ENCODE peak calls at places on chromosome 12, in six cellular contexts. T, N, S, I, K and L are unnamed samples.

GRCh38 chr12:113467154-113467513 is 4.5 kb downstream of the LHX5 start:
- DNase-seq in T (no peak), N (no peak), K (no peak), I (no peak), S (no peak), L (no peak)

GRCh38 chr12:95116773-95117172 is 43.4 kb upstream of the NR2C1 start:
- DNase-seq in K (no peak), S (no peak), I (no peak), N (peak; percentile 91), T (no peak), L (peak; percentile 38)

GRCh38 chr12:47878918-47879481 is 25.8 kb downstream of the VDR start:
- DNase-seq in T (no peak), S (no peak), K (no peak), I (no peak), N (no peak), L (no peak)

GRCh38 chr12:75872762-75873161 is 158.8 kb downstream of the PHLDA1 start:
- DNase-seq in S (no peak), I (no peak), N (no peak), T (no peak), K (no peak), L (no peak)

GRCh38 chr12:62267490-62267889 is 7.3 kb downstream of the USP15 start:
- DNase-seq in T (no peak), N (no peak), S (no peak), I (no peak), K (no peak), L (no peak)

GRCh38 chr12:10392394-10392930 is 2.6 kb upstream of the KLRK1 start:
- DNase-seq in S (peak; percentile 59), K (peak; percentile 59), N (peak; percentile 58), I (no peak), T (peak; percentile 57), L (no peak)

GRCh38 chr12:23681237-23681636 is 268.2 kb downstream of the SOX5 start:
- DNase-seq in N (no peak), K (no peak), S (no peak), T (no peak), I (no peak), L (no peak)

GRCh38 chr12:124667671-124668337 is 100.4 kb upstream of the NCOR2 start:
- DNase-seq in N (no peak), I (no peak), K (peak; percentile 79), T (no peak), S (no peak), L (no peak)

GRCh38 chr12:5377997-5378596 is 53.8 kb upstream of the NTF3 start:
- DNase-seq in K (no peak), T (no peak), I (no peak), N (no peak), S (no peak), L (no peak)

GRCh38 chr12:124025661-124026060 is 52.6 kb downstream of the ZNF664 start:
- DNase-seq in K (no peak), N (no peak), I (no peak), S (no peak), T (no peak), L (no peak)

GRCh38 chr12:20028033-20028432 is 340.3 kb upstream of the PDE3A start:
- DNase-seq in I (no peak), N (no peak), S (no peak), T (no peak), K (no peak), L (no peak)

DNA sequence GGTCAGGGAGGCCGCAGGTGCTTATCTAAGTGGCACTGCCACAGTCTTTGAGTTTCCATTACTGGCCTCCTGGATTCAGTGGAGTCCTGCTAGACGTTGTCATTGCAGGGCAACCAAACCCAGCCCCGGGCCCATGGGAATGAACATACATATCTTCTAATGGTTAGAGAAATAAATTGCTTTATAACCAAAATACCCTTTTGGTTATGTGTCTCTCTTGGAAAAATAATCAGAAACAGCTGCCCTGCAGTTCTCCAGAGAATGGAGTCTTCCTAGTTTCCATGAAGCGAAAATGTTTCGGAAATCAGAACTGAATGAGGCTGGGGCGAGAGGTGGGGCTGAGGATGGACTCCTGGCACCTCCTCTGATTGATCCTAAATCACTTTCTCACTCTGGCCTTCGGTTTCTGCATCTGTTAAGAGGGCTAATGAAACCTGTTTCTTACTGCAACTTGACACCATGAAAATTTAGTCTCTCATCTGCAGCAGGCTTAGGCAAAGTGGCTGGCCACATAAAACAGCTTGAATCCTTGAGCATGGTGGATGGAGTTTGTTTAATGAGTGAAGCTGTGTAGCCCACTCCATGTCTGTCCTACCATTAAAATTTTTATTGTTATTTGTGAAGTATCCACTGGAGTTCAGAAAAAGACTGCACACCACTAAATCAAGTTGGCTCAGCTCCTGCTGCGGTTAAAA is 198.8 kb downstream of the CACNA1C start:
- DNase-seq in I (no peak), T (no peak), S (no peak), K (no peak), N (no peak), L (no peak)
- H3K4me3 ChIP-seq in I (no peak overlapping the region), T (no peak overlapping the region), S (no peak overlapping the region), K (no peak overlapping the region), N (no peak overlapping the region), L (no peak overlapping the region)

GRCh38 chr12:34372003-34372402 is 349.7 kb downstream of the ALG10 start:
- DNase-seq in S (no peak), I (no peak), T (no peak), N (no peak), K (no peak), L (no peak)

GRCh38 chr12:34373926-34374325 is 351.6 kb downstream of the ALG10 start:
- DNase-seq in I (no peak), K (no peak), S (no peak), T (no peak), N (no peak), L (no peak)

GRCh38 chr12:34379142-34379541 is 356.8 kb downstream of the ALG10 start:
- DNase-seq in S (no peak), N (no peak), T (no peak), I (no peak), K (no peak), L (no peak)

GRCh38 chr12:34376133-34376799 is 354.0 kb downstream of the ALG10 start:
- DNase-seq in S (no peak), K (no peak), N (no peak), I (no peak), T (no peak), L (no peak)

GRCh38 chr12:34377243-34378035 is 355.1 kb downstream of the ALG10 start:
- DNase-seq in I (no peak), S (no peak), T (no peak), K (no peak), N (no peak), L (no peak)
- H3K9me3 ChIP-seq in I (peaks cover 25% of the 10 kb centered on the region), S (no peaks in the 10 kb centered on the region), T (no peaks in the 10 kb centered on the region), K (peaks cover 12% of the 10 kb centered on the region), N (peaks cover 22% of the 10 kb centered on the region), L (peaks cover 2% of the 10 kb centered on the region)

GRCh38 chr12:78617683-78618082 is 246.9 kb upstream of the SYT1 start:
- DNase-seq in T (no peak), N (no peak), S (no peak), K (no peak), I (no peak), L (no peak)

GRCh38 chr12:78622529-78623221 is 241.9 kb upstream of the SYT1 start:
- DNase-seq in T (no peak), I (no peak), S (no peak), N (no peak), K (no peak), L (no peak)
- H3K4me3 ChIP-seq in T (no peak overlapping the region), I (no peak overlapping the region), S (no peak overlapping the region), N (no peak overlapping the region), K (no peak overlapping the region), L (no peak overlapping the region)

DNA sequence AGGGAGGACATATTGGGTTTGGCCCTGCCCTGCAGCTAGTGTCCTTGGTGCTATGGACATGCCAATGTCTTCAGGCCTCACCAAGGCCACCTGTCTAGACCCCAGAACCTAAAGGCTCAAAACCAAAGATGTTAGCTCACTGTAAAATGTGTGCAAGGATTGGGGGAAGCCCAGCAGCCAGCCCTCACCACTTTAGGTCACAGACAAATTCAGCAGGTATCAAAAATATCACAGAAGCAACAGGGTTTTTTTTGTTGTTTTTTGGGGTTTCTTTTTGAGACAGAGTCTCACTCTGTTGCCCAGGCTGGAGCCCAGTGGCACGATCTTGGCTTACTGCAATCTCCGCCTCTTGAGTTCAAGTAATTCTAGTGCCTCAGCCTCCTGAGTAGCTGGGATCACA is 29.0 kb upstream of the NINJ2 start:
- DNase-seq in K (no peak), T (no peak), N (no peak), S (no peak), I (no peak), L (no peak)
- H3K9me3 ChIP-seq in K (no peaks in the 10 kb centered on the region), T (no peaks in the 10 kb centered on the region), N (no peaks in the 10 kb centered on the region), S (no peaks in the 10 kb centered on the region), I (no peaks in the 10 kb centered on the region), L (no peaks in the 10 kb centered on the region)

DNA sequence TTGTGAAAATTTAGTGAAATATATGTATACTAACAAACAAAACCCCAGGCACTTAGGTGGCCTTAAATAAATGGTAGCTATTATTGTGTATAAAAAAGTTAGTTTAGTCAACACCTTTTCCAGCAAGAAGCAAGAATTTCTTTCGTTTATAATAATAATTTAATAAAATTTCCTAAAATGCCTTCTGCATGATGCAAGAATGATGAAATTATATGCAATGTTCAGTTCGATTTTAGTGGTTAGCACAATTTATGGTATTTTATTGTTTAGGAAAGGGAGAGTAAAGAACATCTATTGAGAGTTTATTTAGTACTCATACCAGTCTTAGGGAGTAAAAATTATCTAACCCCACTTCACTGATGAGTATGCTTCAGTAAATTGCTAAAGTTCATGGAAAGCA is 290.8 kb downstream of the APAF1 start:
- DNase-seq in T (no peak), K (no peak), I (no peak), S (no peak), N (no peak), L (no peak)
- H3K4me3 ChIP-seq in T (no peak overlapping the region), K (no peak overlapping the region), I (no peak overlapping the region), S (no peak overlapping the region), N (no peak overlapping the region), L (no peak overlapping the region)

DNA sequence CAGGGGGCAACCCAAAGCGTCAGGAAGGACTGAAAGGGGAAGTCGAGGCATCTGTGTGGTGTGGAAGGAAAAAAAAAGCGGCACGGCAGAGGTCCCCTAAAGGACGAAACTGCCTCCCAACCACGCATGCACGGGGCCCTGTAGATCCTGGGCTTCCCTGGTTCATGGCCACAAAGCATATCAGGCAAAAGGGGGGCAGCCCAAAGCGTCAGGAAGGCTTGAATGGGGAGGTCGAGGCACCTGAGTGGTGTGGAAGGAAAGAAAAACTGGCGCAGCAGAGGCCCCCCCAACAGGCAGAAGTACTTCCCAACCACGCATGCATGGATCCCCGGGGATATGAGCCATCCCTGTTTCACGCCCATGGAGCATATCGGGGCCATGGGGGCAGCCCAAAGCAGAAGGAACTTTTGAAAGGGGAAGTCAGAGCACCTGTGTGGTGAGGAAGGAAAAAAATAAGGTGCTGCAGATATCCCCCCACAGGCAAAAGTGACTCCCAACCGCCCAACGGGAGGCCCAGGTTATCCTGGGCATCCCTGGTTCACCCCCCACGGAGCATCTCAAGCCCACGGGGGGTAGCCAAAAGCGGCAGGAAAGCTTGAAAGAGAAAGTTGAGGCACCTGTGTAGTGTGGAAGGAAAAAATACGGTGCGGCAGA is 581.2 kb downstream of the ALG10 start:
- DNase-seq in T (no peak), I (peak; percentile 37), N (no peak), K (no peak), S (no peak), L (no peak)
- H3K9me3 ChIP-seq in T (no peaks in the 10 kb centered on the region), I (peaks cover 15% of the 10 kb centered on the region), N (peaks cover 4% of the 10 kb centered on the region), K (peaks cover 46% of the 10 kb centered on the region), S (peaks cover 11% of the 10 kb centered on the region), L (peaks cover 94% of the 10 kb centered on the region)